ENCODE peak calls at places on chromosomes 2 and 18, in nine cellular contexts. M is left ventricle myocardium inferior; R is testis; B is HL-60; P is effector memory CD4-positive, alpha-beta T cell; H is neural progenitor cell; X is SJSA1; G is endothelial cell of umbilical vein; N is neuronal stem cell. W is an unnamed sample.

GRCh38 chr2:120177011-120177621 is 46.1 kb downstream of the TMEM185B start:
- DNase-seq in M (peak; percentile 25), R (no peak), B (peak; percentile 85), P (peak; percentile 67), H (peak; percentile 10), X (no peak), G (peak; percentile 20), N (no peak), W (no peak)

GRCh38 chr2:30208453-30208852 is 22.9 kb upstream of the LBH start:
- DNase-seq in M (peak; percentile 53), R (peak; percentile 76), B (peak; percentile 30), P (peak; percentile 16), H (peak; percentile 85), X (peak; percentile 54), G (peak; percentile 69), N (peak; percentile 59), W (no peak)

GRCh38 chr2:119756837-119757236 is 2.9 kb upstream of the PTPN4 start:
- DNase-seq in M (peak; percentile 47), R (peak; percentile 67), B (no peak), P (no peak), H (no peak), X (no peak), G (peak; percentile 86), N (no peak), W (peak; percentile 64)

GRCh38 chr2:221546505-221547225 is 25.4 kb downstream of the EPHA4 start:
- DNase-seq in M (no peak), R (no peak), B (no peak), P (no peak), H (no peak), X (no peak), G (no peak), N (no peak), W (no peak)

GRCh38 chr2:64214281-64215115 is 70.3 kb upstream of the PELI1 start:
- DNase-seq in M (no peak), R (no peak), B (no peak), P (no peak), H (no peak), X (peak; percentile 61), G (no peak), N (no peak), W (no peak)

GRCh38 chr2:66805136-66805535 is 370.2 kb downstream of the MEIS1 start:
- DNase-seq in M (no peak), R (no peak), B (no peak), P (no peak), H (peak; percentile 53), X (no peak), G (no peak), N (peak; percentile 26), W (peak; percentile 12)

GRCh38 chr2:82339805-82340204 is 2035.3 kb upstream of the LRRTM1 start:
- DNase-seq in M (no peak), R (no peak), B (no peak), P (no peak), H (no peak), X (no peak), G (no peak), N (no peak), W (no peak)

GRCh38 chr2:238716171-238716570 is 131.7 kb upstream of the TWIST2 start:
- DNase-seq in M (no peak), R (no peak), B (no peak), P (no peak), H (no peak), X (no peak), G (no peak), N (no peak), W (no peak)

GRCh38 chr2:65728477-65729180 is 296.2 kb upstream of the SPRED2 start:
- DNase-seq in M (no peak), R (no peak), B (no peak), P (no peak), H (no peak), X (no peak), G (no peak), N (no peak), W (no peak)

GRCh38 chr2:239305222-239305575 is 95.6 kb downstream of the HDAC4 start:
- DNase-seq in M (no peak), R (peak; percentile 56), B (no peak), P (no peak), H (no peak), X (no peak), G (no peak), N (no peak), W (no peak)

GRCh38 chr18:686339-687111 is 25.9 kb downstream of the ENOSF1 start:
- DNase-seq in M (no peak), R (no peak), B (no peak), P (no peak), H (peak; percentile 89), X (no peak), G (no peak), N (peak; percentile 68), W (no peak)

GRCh38 chr18:74990563-74991081 is 218.3 kb downstream of the PTGR3 start:
- DNase-seq in M (no peak), R (no peak), B (peak; percentile 76), P (no peak), H (no peak), X (no peak), G (peak; percentile 50), N (no peak), W (no peak)

DNA sequence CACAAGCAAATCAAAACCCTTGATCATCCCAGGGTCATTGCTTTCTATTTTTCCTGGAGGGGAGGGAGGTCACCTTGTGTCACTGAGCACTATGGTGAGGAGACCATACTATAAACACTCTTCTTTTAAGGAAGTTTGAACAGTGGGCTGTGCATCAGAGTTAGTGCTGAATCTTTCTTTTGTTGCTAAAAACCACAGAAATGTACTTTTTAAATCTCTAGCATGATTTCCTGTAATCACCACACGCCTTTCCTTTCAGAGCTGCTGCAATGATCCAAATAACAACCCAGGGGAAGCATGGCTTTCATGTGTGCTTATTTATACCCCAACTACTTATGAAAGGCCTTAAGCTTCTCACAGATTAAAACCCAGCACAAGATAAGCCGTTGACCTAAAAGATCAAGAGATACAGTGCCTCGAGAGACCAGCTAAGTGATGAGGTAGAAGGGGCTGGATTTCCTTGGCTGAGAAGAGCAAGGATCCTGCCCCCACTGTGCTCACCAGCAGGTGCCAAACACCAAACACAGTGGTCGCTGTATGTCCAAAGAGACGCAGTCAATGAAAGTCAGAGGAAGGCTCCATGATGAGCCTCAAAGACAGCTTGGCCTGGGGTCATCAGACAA is 34.7 kb downstream of the TRABD2A start:
- DNase-seq in M (no peak), R (no peak), B (no peak), P (peak; percentile 18), H (no peak), X (peak; percentile 73), G (no peak), N (no peak), W (no peak)
- H3K27ac ChIP-seq in M (no peak overlapping the region), R (no peak overlapping the region), B (no peak overlapping the region), P (peak overlapping the region; percentile 69), H (no peak overlapping the region), X (peak overlapping the region; percentile 90), G (no peak overlapping the region), N (no peak overlapping the region), W (no peak overlapping the region)

DNA sequence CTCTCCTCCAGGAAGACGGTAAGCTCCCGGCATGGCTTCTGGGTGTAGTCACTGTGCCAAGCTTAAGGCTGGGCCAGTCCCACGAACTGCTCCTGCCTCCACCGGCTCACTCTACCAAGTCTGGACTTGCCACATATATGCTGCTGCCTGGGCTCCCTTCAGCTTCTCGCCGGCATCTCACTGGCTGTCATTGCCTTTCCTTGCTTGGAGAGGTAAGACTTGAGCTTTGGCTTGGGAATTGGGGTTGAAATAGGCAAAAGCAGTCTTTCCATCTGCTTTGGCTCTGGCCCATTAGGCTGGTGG is 481.0 kb downstream of the TGIF1 start:
- DNase-seq in M (no peak), R (no peak), B (no peak), P (no peak), H (no peak), X (no peak), G (no peak), N (no peak), W (no peak)
- H3K27ac ChIP-seq in M (no peak overlapping the region), R (no peak overlapping the region), B (no peak overlapping the region), P (no peak overlapping the region), H (no peak overlapping the region), X (no peak overlapping the region), G (no peak overlapping the region), N (no peak overlapping the region), W (no peak overlapping the region)

GRCh38 chr2:176126929-176127768 is 2.4 kb upstream of the HOXD8 start:
- DNase-seq in M (peak; percentile 55), R (peak; percentile 91), B (peak; percentile 49), P (peak; percentile 23), H (peak; percentile 82), X (peak; percentile 52), G (peak; percentile 68), N (peak; percentile 76), W (peak; percentile 38)

GRCh38 chr2:176123483-176123843 is 944 bp downstream of the HOXD9 start:
- DNase-seq in M (no peak), R (no peak), B (no peak), P (no peak), H (no peak), X (no peak), G (no peak), N (no peak), W (no peak)

GRCh38 chr2:176123847-176124273 is 1.3 kb downstream of the HOXD9 start:
- DNase-seq in M (no peak), R (no peak), B (no peak), P (no peak), H (no peak), X (no peak), G (no peak), N (no peak), W (no peak)

GRCh38 chr2:176124358-176125214 is 2.1 kb downstream of the HOXD9 start:
- DNase-seq in M (no peak), R (peak; percentile 11), B (no peak), P (no peak), H (no peak), X (no peak), G (no peak), N (no peak), W (no peak)

DNA sequence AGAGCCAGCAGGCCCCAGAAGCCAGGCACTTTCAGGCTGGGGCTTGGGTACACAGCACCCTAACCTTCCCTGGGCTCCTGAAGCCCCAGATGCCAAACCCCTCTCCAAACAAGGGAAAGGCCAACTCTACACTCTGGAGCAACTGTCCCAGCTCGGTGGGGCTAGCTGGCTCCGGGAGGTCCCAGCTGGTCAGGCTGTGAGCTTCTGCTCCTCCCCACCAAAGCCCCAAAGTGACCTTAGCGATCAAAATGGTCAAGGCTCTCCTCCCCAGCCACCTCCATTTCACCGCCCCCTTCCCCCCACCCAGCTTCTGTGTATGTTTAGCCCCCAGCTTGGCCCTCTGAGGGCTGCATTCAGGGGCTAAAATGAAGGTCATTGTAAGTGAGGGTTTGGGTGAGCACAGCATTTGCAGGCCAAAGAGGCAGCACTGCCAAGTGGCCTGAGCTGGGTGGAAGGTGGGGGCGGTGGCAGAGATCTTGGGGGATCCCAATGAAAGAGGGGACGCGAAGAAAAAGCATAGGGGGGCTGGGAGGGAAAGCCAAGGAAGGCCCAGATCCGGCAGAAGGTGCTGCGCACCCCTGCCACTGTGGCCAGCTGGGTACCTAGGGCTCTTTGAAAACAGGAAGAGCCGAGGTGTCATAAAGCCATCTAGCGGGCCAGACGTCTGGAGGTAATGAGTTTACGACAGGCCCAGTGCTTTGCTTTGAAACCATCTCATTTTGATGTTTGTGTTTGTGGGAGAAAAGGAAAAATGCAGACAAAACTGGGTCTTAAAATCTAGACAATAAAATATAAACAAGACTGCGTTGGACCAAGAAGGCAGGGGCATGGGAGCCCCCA is 2.9 kb downstream of the HOXD9 start:
- DNase-seq in M (no peak), R (no peak), B (no peak), P (no peak), H (no peak), X (no peak), G (no peak), N (no peak), W (no peak)
- H3K27ac ChIP-seq in M (no peak overlapping the region), R (peak overlapping the region; percentile 98), B (no peak overlapping the region), P (no peak overlapping the region), H (no peak overlapping the region), X (no peak overlapping the region), G (no peak overlapping the region), N (no peak overlapping the region), W (no peak overlapping the region)

GRCh38 chr2:16614314-16614860 is 51.2 kb downstream of the CYRIA start:
- DNase-seq in M (no peak), R (no peak), B (no peak), P (no peak), H (no peak), X (peak; percentile 58), G (peak; percentile 16), N (no peak), W (no peak)
- H3K27ac ChIP-seq in M (peak overlapping the region; percentile 66), R (no peak overlapping the region), B (no peak overlapping the region), P (no peak overlapping the region), H (no peak overlapping the region), X (no peak overlapping the region), G (no peak overlapping the region), N (no peak overlapping the region), W (no peak overlapping the region)

W was measured in substantia nigra.